ENCODE peak calls at places on chromosomes 12 and 14, in eight cellular contexts. S, E, L, R, Z, U, W and K are unnamed samples.

GRCh38 chr14:95255487-95255886 is 64.2 kb downstream of the CLMN start:
- DNase-seq in W (no peak), S (peak; percentile 76), U (peak; percentile 38), E (no peak), L (no peak), Z (peak; percentile 78), R (peak; percentile 50), K (peak; percentile 91)

GRCh38 chr14:43003845-43004244 is 1397.2 kb downstream of the LRFN5 start:
- DNase-seq in W (no peak), L (no peak), U (peak; percentile 21), Z (peak; percentile 40), S (peak; percentile 8), E (no peak), R (no peak), K (no peak)

GRCh38 chr12:124030510-124030909 is 57.5 kb downstream of the ZNF664 start:
- DNase-seq in E (no peak), S (no peak), Z (peak; percentile 41), U (no peak), R (peak; percentile 40), W (no peak), L (no peak), K (no peak)

GRCh38 chr12:127487031-127487430 is 779.9 kb upstream of the TMEM132C start:
- DNase-seq in R (no peak), E (no peak), Z (no peak), W (no peak), S (no peak), U (no peak), L (no peak), K (no peak)

GRCh38 chr12:93857279-93857894 is 180.2 kb downstream of the CRADD start:
- DNase-seq in W (no peak), S (no peak), R (no peak), E (no peak), L (no peak), Z (no peak), U (no peak), K (no peak)

GRCh38 chr14:21781543-21781942 is 107.9 kb upstream of the OR4E1 start:
- DNase-seq in R (no peak), Z (no peak), W (no peak), U (no peak), S (no peak), L (no peak), E (no peak), K (no peak)

GRCh38 chr12:112836736-112837628 is 45.4 kb downstream of the RPH3A start:
- DNase-seq in L (no peak), R (no peak), U (no peak), S (no peak), E (no peak), Z (no peak), W (no peak), K (no peak)

GRCh38 chr12:127411141-127411915 is 855.6 kb upstream of the TMEM132C start:
- DNase-seq in S (no peak), E (no peak), W (no peak), Z (no peak), R (no peak), U (no peak), L (no peak), K (no peak)

GRCh38 chr12:77696183-77696582 is 134.5 kb upstream of the NAV3 start:
- DNase-seq in L (no peak), Z (no peak), U (no peak), E (no peak), S (no peak), R (no peak), W (no peak), K (no peak)

GRCh38 chr12:110844551-110845395 is 2.0 kb upstream of the CCDC63 start:
- DNase-seq in W (no peak), E (no peak), R (peak; percentile 85), U (no peak), L (no peak), Z (no peak), S (no peak), K (no peak)

GRCh38 chr14:68574906-68575305 is 218.0 kb downstream of the ZFP36L1 start:
- DNase-seq in S (no peak), Z (no peak), E (no peak), U (no peak), R (no peak), L (no peak), W (no peak), K (no peak)

GRCh38 chr14:68573126-68573525 is 219.7 kb downstream of the ZFP36L1 start:
- DNase-seq in S (no peak), U (no peak), R (no peak), E (no peak), W (no peak), Z (no peak), L (no peak), K (no peak)

GRCh38 chr14:68576496-68577244 is 216.2 kb downstream of the ZFP36L1 start:
- DNase-seq in L (no peak), U (peak; percentile 84), Z (no peak), S (no peak), W (no peak), R (no peak), E (no peak), K (no peak)

GRCh38 chr14:68576031-68576430 is 216.8 kb downstream of the ZFP36L1 start:
- DNase-seq in U (no peak), S (no peak), E (no peak), Z (no peak), W (no peak), R (no peak), L (no peak), K (no peak)

GRCh38 chr14:68574461-68574860 is 218.4 kb downstream of the ZFP36L1 start:
- DNase-seq in E (no peak), U (no peak), L (no peak), R (no peak), S (no peak), Z (no peak), W (no peak), K (no peak)
- H3K9me3 ChIP-seq in E (no peaks in the 10 kb centered on the region), U (no peaks in the 10 kb centered on the region), L (no peaks in the 10 kb centered on the region), R (peaks cover 6% of the 10 kb centered on the region), S (no peaks in the 10 kb centered on the region), Z (no peaks in the 10 kb centered on the region), W (no peaks in the 10 kb centered on the region), K (no peaks in the 10 kb centered on the region)

GRCh38 chr12:126361804-126362203 is 1296.6 kb downstream of the AACS start:
- DNase-seq in L (no peak), E (no peak), Z (no peak), S (no peak), W (no peak), R (no peak), U (no peak), K (no peak)
- H3K9me3 ChIP-seq in L (no peaks in the 10 kb centered on the region), E (no peaks in the 10 kb centered on the region), Z (no peaks in the 10 kb centered on the region), S (no peaks in the 10 kb centered on the region), W (no peaks in the 10 kb centered on the region), R (no peaks in the 10 kb centered on the region), U (peaks cover 16% of the 10 kb centered on the region), K (no peaks in the 10 kb centered on the region)

DNA sequence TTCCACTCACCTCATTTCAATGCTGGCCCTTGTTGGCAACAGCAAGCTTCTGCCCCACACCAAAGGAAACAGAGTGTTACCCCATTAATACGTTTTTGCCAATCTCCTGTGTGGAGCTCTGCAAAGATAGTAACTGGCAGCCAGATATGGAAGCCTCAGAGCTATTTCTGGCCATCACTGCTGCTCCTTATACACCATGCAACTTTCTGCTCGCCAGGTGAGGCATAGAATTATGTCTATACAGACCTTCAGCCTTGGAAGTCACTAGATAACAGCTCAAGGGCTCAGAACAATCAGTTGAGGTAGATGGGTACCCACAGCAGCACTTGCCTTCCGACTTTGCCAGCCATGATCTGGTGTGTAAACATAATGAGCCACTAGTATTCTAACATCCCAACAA is 214.8 kb upstream of the ALG10B start:
- DNase-seq in R (no peak), Z (no peak), L (no peak), S (no peak), U (no peak), E (no peak), W (no peak), K (no peak)
- H3K9me3 ChIP-seq in R (peaks cover 17% of the 10 kb centered on the region), Z (peaks cover 6% of the 10 kb centered on the region), L (no peaks in the 10 kb centered on the region), S (no peaks in the 10 kb centered on the region), U (no peaks in the 10 kb centered on the region), E (no peaks in the 10 kb centered on the region), W (no peaks in the 10 kb centered on the region), K (no peaks in the 10 kb centered on the region)

GRCh38 chr14:33098016-33098415 is 159.3 kb downstream of the NPAS3 start:
- DNase-seq in R (no peak), E (no peak), S (no peak), W (no peak), U (no peak), Z (no peak), L (no peak), K (no peak)

GRCh38 chr14:33103489-33103888 is 164.8 kb downstream of the NPAS3 start:
- DNase-seq in E (no peak), W (no peak), Z (no peak), L (no peak), R (no peak), S (no peak), U (no peak), K (no peak)

GRCh38 chr14:33103966-33104365 is 165.3 kb downstream of the NPAS3 start:
- DNase-seq in S (no peak), R (no peak), E (no peak), U (no peak), L (no peak), Z (no peak), W (no peak), K (no peak)
- H3K9me3 ChIP-seq in S (no peaks in the 10 kb centered on the region), R (no peaks in the 10 kb centered on the region), E (no peaks in the 10 kb centered on the region), U (no peaks in the 10 kb centered on the region), L (no peaks in the 10 kb centered on the region), Z (no peaks in the 10 kb centered on the region), W (no peaks in the 10 kb centered on the region), K (no peaks in the 10 kb centered on the region)